ENCODE peak calls at places on chromosomes 4 and X, in eight cellular contexts. Z is uterus; Q is stomach; I is sigmoid colon; L is CD8-positive, alpha-beta T cell; E is AG04450; C is IMR-90; K is right cardiac atrium. F is an unnamed sample.

GRCh38 chrX:41412261-41413167 is 34.6 kb upstream of the NYX start:
- DNase-seq in Z (peak), Q (peak), I (no peak), L (no peak), E (no peak), C (no peak), K (no peak), F (no peak)

GRCh38 chr4:143354990-143355389 is 18.3 kb downstream of the GAB1 start:
- DNase-seq in Z (no peak), Q (no peak), I (no peak), L (no peak), E (no peak), C (no peak), K (no peak), F (no peak)

GRCh38 chr4:75696036-75696435 is 22.8 kb upstream of the G3BP2 start:
- DNase-seq in Z (no peak), Q (no peak), I (no peak), L (peak), E (no peak), C (no peak), K (no peak), F (no peak)

GRCh38 chrX:11609109-11609508 is 56.6 kb downstream of the ARHGAP6 start:
- DNase-seq in Z (no peak), Q (no peak), I (no peak), L (no peak), E (no peak), C (no peak), K (no peak), F (no peak)

GRCh38 chrX:85590638-85591037 is 211.2 kb upstream of the POF1B start:
- DNase-seq in Z (no peak), Q (no peak), I (no peak), L (no peak), E (no peak), C (no peak), K (no peak), F (no peak)

GRCh38 chrX:74104356-74105065 is 199.5 kb upstream of the ZCCHC13 start:
- DNase-seq in Z (no peak), Q (no peak), I (no peak), L (no peak), E (no peak), C (peak), K (no peak), F (no peak)

GRCh38 chr4:53863163-53863562 is 201.2 kb downstream of the CHIC2 start:
- DNase-seq in Z (peak), Q (no peak), I (peak), L (no peak), E (no peak), C (peak), K (peak), F (peak)

GRCh38 chrX:129957241-129958099 is 25.0 kb upstream of the BCORL1 start:
- DNase-seq in Z (peak), Q (peak), I (peak), L (no peak), E (no peak), C (peak), K (peak), F (peak)

GRCh38 chrX:70426286-70427278 is 3.5 kb downstream of the GDPD2 start:
- DNase-seq in Z (no peak), Q (no peak), I (no peak), L (no peak), E (no peak), C (no peak), K (no peak), F (no peak)

GRCh38 chrX:11424903-11425674 is 131.9 kb downstream of the AMELX start:
- DNase-seq in Z (no peak), Q (no peak), I (no peak), L (no peak), E (no peak), C (no peak), K (no peak), F (no peak)

GRCh38 chrX:37423864-37424569 is 74.9 kb downstream of the PRRG1 start:
- DNase-seq in Z (no peak), Q (no peak), I (no peak), L (no peak), E (no peak), C (peak), K (no peak), F (no peak)

GRCh38 chr4:175469519-175469918 is 342.5 kb downstream of the GPM6A start:
- DNase-seq in Z (no peak), Q (no peak), I (no peak), L (no peak), E (no peak), C (peak), K (no peak), F (no peak)

DNA sequence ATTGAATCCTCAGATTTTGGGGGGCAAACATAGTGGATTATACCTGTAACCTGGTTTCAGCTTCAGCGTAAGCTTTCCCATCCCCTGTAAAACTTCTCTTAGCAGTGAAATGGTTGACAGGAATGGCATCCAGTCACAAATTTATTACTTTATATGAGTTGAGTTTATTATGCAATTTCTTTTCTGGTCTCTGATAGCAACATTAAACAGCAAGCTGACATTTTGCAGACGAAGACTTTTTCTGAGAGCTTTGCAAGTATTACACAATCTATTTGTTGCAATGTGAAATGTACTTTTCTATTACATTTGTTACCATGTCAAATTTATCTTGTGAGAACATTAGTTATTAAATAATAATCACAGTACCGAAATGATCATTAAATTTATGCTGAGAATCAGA is 60.6 kb downstream of the GSPT2 start:
- DNase-seq in Z (no peak), Q (no peak), I (no peak), L (no peak), E (no peak), C (no peak), K (no peak), F (no peak)
- H3K27ac ChIP-seq in Z (no peak), Q (no peak), I (no peak), L (peak), E (no peak), C (no peak), K (no peak), F (no peak)

GRCh38 chr4:150580244-150580643 is 1.7 kb upstream of the MAB21L2 start:
- DNase-seq in Z (no peak), Q (no peak), I (no peak), L (no peak), E (no peak), C (no peak), K (no peak), F (no peak)
- H3K4me3 ChIP-seq in Z (no peak), Q (no peak), I (peak), L (no peak), E (peak), C (peak), K (no peak), F (peak)

DNA sequence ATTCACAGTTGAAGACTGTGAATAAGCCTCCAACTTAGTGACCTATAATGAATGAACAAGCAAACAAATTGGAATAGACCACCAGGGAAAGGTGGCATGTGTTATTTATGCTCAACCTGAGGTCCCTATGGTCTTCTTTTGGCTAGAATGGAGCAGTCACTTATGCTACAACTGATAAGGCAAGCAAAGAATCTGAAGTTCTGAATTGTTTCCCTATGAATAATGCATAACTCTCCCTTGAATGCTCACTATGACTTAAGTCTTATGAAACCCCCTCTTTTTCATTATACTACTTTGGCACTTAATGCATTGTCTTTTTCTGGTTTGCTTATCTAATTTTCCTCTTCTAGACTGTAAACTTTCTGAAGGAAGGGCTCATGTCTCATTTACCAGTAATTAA is 2.6 kb downstream of the GIMD1 start:
- DNase-seq in Z (no peak), Q (no peak), I (no peak), L (no peak), E (no peak), C (peak), K (no peak), F (no peak)
- H3K27ac ChIP-seq in Z (no peak), Q (no peak), I (peak), L (no peak), E (peak), C (peak), K (no peak), F (no peak)

GRCh38 chrX:24023538-24023937 is 3.4 kb downstream of the KLHL15 start:
- DNase-seq in Z (no peak), Q (no peak), I (no peak), L (no peak), E (no peak), C (no peak), K (no peak), F (no peak)
- H3K4me3 ChIP-seq in Z (no peak), Q (peak), I (peak), L (peak), E (peak), C (peak), K (peak), F (peak)

DNA sequence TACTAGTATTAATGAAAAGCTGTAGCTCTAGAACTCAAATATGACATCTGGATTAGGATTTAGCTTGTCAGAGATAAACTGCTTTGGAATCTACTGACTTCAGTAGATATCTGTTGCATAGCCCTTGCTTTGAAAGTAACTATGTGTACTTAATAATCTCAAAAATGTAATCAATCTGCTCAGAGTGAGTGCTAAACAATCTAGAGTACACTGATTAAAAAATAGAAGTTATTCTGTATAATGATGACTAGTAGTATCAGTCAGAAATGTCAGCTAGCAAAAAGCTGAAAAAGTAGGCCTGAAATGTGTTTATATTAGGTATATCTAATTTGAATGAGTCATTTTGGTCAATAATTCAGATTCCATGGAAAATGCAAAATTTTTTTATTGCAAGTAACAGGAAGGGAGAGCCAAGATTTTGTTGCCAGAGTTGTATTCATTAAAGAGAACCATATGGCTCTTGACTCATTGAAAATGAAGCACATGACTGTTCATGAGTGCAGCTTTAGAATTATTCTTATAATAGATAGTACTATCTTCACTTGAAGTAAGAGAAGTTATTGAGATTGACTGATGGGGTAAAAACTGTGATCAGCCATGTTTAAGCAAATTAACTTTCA is 20.0 kb downstream of the CLCN3 start:
- DNase-seq in Z (no peak), Q (no peak), I (no peak), L (no peak), E (peak), C (peak), K (no peak), F (no peak)
- H3K27ac ChIP-seq in Z (no peak), Q (no peak), I (no peak), L (no peak), E (no peak), C (no peak), K (no peak), F (no peak)

GRCh38 chr4:81467672-81467964 is 4.1 kb downstream of the RASGEF1B start:
- DNase-seq in Z (no peak), Q (no peak), I (no peak), L (no peak), E (no peak), C (no peak), K (no peak), F (no peak)

GRCh38 chr4:81471361-81472248 is at the start of gene RASGEF1B:
- DNase-seq in Z (peak), Q (peak), I (peak), L (peak), E (peak), C (peak), K (peak), F (peak)

GRCh38 chr4:81468685-81469084 is 3.0 kb downstream of the RASGEF1B start:
- DNase-seq in Z (no peak), Q (no peak), I (no peak), L (no peak), E (no peak), C (no peak), K (no peak), F (no peak)

GRCh38 chr4:81470456-81471327 is 1.0 kb downstream of the RASGEF1B start:
- DNase-seq in Z (peak), Q (peak), I (peak), L (peak), E (no peak), C (no peak), K (peak), F (peak)

GRCh38 chr4:81469774-81470455 is 1.8 kb downstream of the RASGEF1B start:
- DNase-seq in Z (no peak), Q (no peak), I (no peak), L (no peak), E (no peak), C (no peak), K (no peak), F (no peak)
- H3K4me3 ChIP-seq in Z (no peak), Q (peak), I (peak), L (peak), E (no peak), C (peak), K (peak), F (peak)

GRCh38 chr4:93157984-93158383 is 670.6 kb upstream of the ATOH1 start:
- DNase-seq in Z (no peak), Q (no peak), I (no peak), L (no peak), E (no peak), C (peak), K (no peak), F (no peak)

GRCh38 chr4:93147524-93148212 is 680.9 kb upstream of the ATOH1 start:
- DNase-seq in Z (no peak), Q (no peak), I (no peak), L (no peak), E (no peak), C (no peak), K (no peak), F (no peak)

GRCh38 chr4:93152461-93152860 is 676.1 kb upstream of the ATOH1 start:
- DNase-seq in Z (no peak), Q (no peak), I (no peak), L (no peak), E (no peak), C (no peak), K (no peak), F (no peak)
- H3K27ac ChIP-seq in Z (no peak), Q (no peak), I (no peak), L (no peak), E (no peak), C (no peak), K (no peak), F (no peak)

GRCh38 chr4:124997124-124997523 is 284.6 kb upstream of the ANKRD50 start:
- DNase-seq in Z (no peak), Q (no peak), I (no peak), L (no peak), E (no peak), C (no peak), K (no peak), F (no peak)
- H3K4me3 ChIP-seq in Z (no peak), Q (no peak), I (no peak), L (no peak), E (no peak), C (no peak), K (no peak), F (no peak)

DNA sequence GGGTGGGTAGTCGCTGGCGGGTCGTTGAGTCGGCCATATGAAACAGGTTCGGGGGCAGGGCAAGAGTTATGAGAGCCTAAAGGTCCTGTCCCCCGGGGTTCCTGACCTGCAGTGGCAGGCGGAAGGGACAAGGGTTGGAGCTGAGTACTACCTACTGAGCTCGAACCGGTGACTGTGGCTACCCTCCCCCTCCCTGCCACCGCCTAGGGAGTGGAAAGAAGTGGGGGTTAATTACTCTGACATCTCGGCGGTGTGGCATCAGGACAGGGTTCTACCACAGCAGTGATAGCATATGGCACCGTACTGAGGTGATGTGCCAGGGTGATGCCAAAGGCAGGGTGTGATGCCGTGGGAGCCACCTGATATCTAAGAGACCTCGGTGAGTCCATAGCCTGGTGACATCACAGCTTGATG is 307 bp downstream of the ATG4A start:
- DNase-seq in Z (no peak), Q (no peak), I (no peak), L (no peak), E (no peak), C (no peak), K (no peak), F (no peak)
- H3K27ac ChIP-seq in Z (peak), Q (peak), I (peak), L (peak), E (no peak), C (peak), K (peak), F (peak)

GRCh38 chr4:110949516-110949915 is 326.6 kb upstream of the PITX2 start:
- DNase-seq in Z (no peak), Q (no peak), I (no peak), L (no peak), E (no peak), C (no peak), K (no peak), F (no peak)
- H3K4me3 ChIP-seq in Z (no peak), Q (no peak), I (no peak), L (no peak), E (no peak), C (no peak), K (no peak), F (no peak)

F was measured in tibial artery.